ENCODE peak calls at places on chromosomes 5 and 9, in seven cellular contexts. One of them, this sample, is unnamed.

GRCh38 chr9:22683393-22684075 is 236.9 kb downstream of the DMRTA1 start:
- DNase-seq in GM12878: no peak
- DNase-seq in HCT116: no peak
- DNase-seq in SK-N-SH: no peak
- DNase-seq in K562: no peak
- DNase-seq in H1: no peak
- DNase-seq in HepG2: no peak
- DNase-seq in this sample: no peak

GRCh38 chr9:115694014-115694413 is 459.6 kb upstream of the PAPPA start:
- DNase-seq in HCT116: no peak
- DNase-seq in SK-N-SH: no peak
- DNase-seq in H1: no peak
- DNase-seq in HepG2: peak; percentile 11
- DNase-seq in K562: no peak
- DNase-seq in GM12878: no peak
- DNase-seq in this sample: no peak

GRCh38 chr9:93667627-93668026 is 91.2 kb downstream of the PHF2 start:
- DNase-seq in SK-N-SH: no peak
- DNase-seq in HCT116: no peak
- DNase-seq in HepG2: no peak
- DNase-seq in GM12878: no peak
- DNase-seq in H1: no peak
- DNase-seq in K562: no peak
- DNase-seq in this sample: no peak

GRCh38 chr5:96324708-96325107 is 108.3 kb downstream of the PCSK1 start:
- DNase-seq in SK-N-SH: no peak
- DNase-seq in HCT116: peak; percentile 56
- DNase-seq in H1: no peak
- DNase-seq in K562: no peak
- DNase-seq in HepG2: peak; percentile 22
- DNase-seq in GM12878: no peak
- DNase-seq in this sample: peak; percentile 42

GRCh38 chr9:134437417-134438203 is 111.4 kb downstream of the RXRA start:
- DNase-seq in H1: no peak
- DNase-seq in HCT116: no peak
- DNase-seq in K562: no peak
- DNase-seq in GM12878: no peak
- DNase-seq in SK-N-SH: no peak
- DNase-seq in HepG2: no peak
- DNase-seq in this sample: no peak

GRCh38 chr5:126004636-126005035 is 418.6 kb upstream of the GRAMD2B start:
- DNase-seq in GM12878: no peak
- DNase-seq in H1: no peak
- DNase-seq in HepG2: no peak
- DNase-seq in HCT116: no peak
- DNase-seq in SK-N-SH: no peak
- DNase-seq in K562: no peak
- DNase-seq in this sample: no peak

GRCh38 chr5:96079075-96079474 is 117.4 kb upstream of the ELL2 start:
- DNase-seq in GM12878: no peak
- DNase-seq in HepG2: peak; percentile 35
- DNase-seq in H1: no peak
- DNase-seq in HCT116: peak; percentile 83
- DNase-seq in SK-N-SH: no peak
- DNase-seq in K562: no peak
- DNase-seq in this sample: no peak

GRCh38 chr9:24090566-24090965 is 264.5 kb upstream of the ELAVL2 start:
- DNase-seq in SK-N-SH: no peak
- DNase-seq in HCT116: no peak
- DNase-seq in HepG2: no peak
- DNase-seq in GM12878: no peak
- DNase-seq in H1: no peak
- DNase-seq in K562: no peak
- DNase-seq in this sample: peak; percentile 58

GRCh38 chr9:87107072-87107471 is 159.8 kb upstream of the GAS1 start:
- DNase-seq in HCT116: no peak
- DNase-seq in HepG2: no peak
- DNase-seq in H1: peak; percentile 23
- DNase-seq in GM12878: no peak
- DNase-seq in K562: no peak
- DNase-seq in SK-N-SH: no peak
- DNase-seq in this sample: peak; percentile 10
- TF ChIP-seq JUND in HCT116: no peak
- TF ChIP-seq JUND in HepG2: no peak
- TF ChIP-seq JUND in H1: no peak
- TF ChIP-seq JUND in GM12878: no peak
- TF ChIP-seq JUND in K562: no peak
- TF ChIP-seq JUND in SK-N-SH: peak; percentile 44
- TF ChIP-seq JUND in this sample: no peak

DNA sequence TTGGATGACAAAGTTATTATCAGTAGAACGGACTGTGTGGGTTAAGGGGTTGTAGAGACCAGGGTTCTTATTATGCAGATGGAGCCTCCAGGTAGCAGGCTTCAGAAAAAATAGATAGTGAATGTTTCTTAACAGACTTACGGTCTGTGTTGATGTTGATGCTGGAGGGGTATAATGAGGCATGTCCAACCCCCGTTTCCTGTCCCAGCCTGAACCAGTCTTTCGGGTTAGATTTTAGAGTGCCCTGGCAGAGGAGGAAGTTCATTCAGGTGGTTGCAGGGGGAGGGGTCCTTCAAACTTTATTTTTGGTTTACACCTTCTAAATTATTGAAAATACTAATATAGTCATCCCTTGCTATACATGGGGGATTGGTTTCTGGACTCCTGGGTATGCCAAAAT is 9.7 kb upstream of the SEMA4D start:
- DNase-seq in H1: no peak
- DNase-seq in HCT116: no peak
- DNase-seq in GM12878: no peak
- DNase-seq in K562: no peak
- DNase-seq in SK-N-SH: no peak
- DNase-seq in HepG2: no peak
- DNase-seq in this sample: no peak
- TF ChIP-seq JUND in H1: no peak
- TF ChIP-seq JUND in HCT116: no peak
- TF ChIP-seq JUND in GM12878: no peak
- TF ChIP-seq JUND in K562: no peak
- TF ChIP-seq JUND in SK-N-SH: no peak
- TF ChIP-seq JUND in HepG2: no peak
- TF ChIP-seq JUND in this sample: no peak

GRCh38 chr9:105307731-105308130 is 63.3 kb downstream of the SLC44A1 start:
- DNase-seq in HepG2: no peak
- DNase-seq in HCT116: no peak
- DNase-seq in SK-N-SH: no peak
- DNase-seq in H1: no peak
- DNase-seq in GM12878: no peak
- DNase-seq in K562: no peak
- DNase-seq in this sample: no peak
- TF ChIP-seq JUND in HepG2: no peak
- TF ChIP-seq JUND in HCT116: no peak
- TF ChIP-seq JUND in SK-N-SH: no peak
- TF ChIP-seq JUND in H1: no peak
- TF ChIP-seq JUND in GM12878: no peak
- TF ChIP-seq JUND in K562: no peak
- TF ChIP-seq JUND in this sample: no peak

DNA sequence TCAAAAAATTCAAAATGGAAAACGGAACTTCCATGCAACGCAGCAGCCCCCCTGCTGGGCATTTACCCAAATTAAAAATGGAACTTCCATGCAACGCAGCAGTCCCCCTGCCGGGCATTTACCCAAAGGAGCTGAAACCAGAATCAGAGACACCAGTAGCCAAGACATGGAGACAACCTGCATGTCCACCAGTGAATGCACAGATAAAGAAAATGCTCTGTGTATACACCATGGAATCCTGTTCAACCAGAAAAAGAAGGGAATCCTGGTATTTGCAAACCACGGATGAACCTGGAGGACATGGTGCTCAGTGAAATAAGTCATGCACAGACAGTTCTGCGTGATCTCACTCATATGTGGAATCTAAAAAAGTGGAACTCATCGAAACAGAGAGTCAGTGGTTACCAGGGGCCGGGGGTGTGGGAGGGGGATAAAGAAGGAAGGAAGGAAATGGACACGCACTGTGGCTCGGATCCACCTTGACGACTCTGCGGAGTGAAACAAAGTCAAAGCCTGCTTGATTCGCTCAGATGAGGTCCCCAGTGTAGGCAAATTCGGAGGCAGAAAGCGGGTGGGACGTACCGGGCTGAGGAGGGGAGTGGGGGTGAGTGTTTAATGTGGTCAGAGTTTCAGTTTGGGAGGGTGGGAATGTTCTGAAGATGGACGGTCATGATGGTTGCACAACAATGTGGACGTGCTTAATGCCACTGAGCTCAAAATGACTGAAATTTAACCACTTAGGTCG is 40.2 kb upstream of the EXOC3 start:
- DNase-seq in HCT116: no peak
- DNase-seq in HepG2: no peak
- DNase-seq in GM12878: peak; percentile 91
- DNase-seq in SK-N-SH: no peak
- DNase-seq in K562: no peak
- DNase-seq in H1: no peak
- DNase-seq in this sample: no peak
- TF ChIP-seq JUND in HCT116: no peak
- TF ChIP-seq JUND in HepG2: no peak
- TF ChIP-seq JUND in GM12878: peak; percentile 26
- TF ChIP-seq JUND in SK-N-SH: no peak
- TF ChIP-seq JUND in K562: no peak
- TF ChIP-seq JUND in H1: no peak
- TF ChIP-seq JUND in this sample: no peak

DNA sequence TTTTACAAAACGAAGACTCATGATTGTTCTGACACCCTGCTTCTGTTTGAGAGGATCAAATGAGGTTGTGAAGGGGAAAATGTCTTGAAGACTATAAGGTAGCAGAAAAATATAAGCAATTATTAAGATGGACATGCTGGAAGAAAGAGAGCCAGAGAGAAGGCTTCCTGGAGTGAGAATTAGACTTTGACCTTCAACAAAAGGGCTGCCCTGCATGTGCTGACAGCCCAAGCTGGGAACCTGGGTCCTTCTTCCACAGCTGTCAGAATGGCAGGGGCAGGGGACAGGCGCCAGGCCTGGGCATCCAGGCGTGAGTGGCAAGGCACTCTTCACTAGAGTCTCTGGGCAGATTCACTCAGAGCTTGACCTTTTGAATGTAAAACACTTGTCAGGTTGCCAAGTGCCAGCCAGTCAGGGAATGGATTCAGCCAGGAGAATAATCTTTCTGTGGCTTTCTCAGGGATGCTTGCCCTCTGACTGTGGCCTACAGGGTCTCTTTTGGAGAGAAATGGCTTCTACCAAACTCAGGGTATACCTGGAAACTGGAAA is 119.1 kb upstream of the CLINT1 start:
- DNase-seq in HepG2: no peak
- DNase-seq in HCT116: no peak
- DNase-seq in GM12878: no peak
- DNase-seq in H1: no peak
- DNase-seq in SK-N-SH: peak; percentile 47
- DNase-seq in K562: no peak
- DNase-seq in this sample: no peak
- TF ChIP-seq JUND in HepG2: no peak
- TF ChIP-seq JUND in HCT116: no peak
- TF ChIP-seq JUND in GM12878: no peak
- TF ChIP-seq JUND in H1: no peak
- TF ChIP-seq JUND in SK-N-SH: no peak
- TF ChIP-seq JUND in K562: no peak
- TF ChIP-seq JUND in this sample: no peak

DNA sequence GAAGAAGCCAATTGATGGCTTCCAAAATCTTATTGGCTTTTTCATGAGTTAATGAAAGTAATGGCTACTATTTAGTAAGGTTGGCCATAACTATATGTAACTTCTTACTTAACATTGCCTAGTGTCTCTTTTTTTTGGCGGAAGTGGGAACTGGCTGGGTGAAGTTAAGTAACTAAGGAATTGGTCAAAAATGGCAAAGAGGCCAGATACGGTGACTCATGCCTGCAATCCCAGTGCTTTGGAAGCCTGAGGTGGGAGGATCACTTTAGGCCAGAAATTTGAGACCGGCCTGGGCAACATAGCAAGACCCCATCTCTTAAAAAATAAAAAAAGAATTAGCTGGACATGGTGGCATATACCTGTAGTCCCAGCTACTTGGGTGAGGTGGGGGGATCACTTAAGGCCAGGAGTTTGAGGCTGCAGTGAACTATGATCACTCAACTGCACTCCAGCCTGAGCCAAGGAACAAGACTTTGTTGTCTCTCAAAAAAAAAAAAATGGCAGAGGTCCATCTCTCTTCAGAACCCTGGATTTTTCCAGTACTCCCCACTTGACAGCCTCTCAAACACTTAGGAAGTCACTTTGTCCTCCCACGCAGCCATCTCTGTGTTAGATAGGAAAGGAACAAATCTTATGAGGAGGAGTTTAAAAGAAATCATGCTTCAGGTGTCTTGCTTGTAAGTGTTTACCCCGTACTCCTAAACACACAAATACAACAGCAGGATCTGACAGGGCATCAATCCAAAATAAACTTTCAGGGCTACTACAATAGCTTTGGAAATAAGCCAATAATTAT is 75.7 kb downstream of the TEK start:
- DNase-seq in GM12878: no peak
- DNase-seq in SK-N-SH: no peak
- DNase-seq in K562: no peak
- DNase-seq in HepG2: no peak
- DNase-seq in H1: no peak
- DNase-seq in HCT116: no peak
- DNase-seq in this sample: no peak
- TF ChIP-seq JUND in GM12878: no peak
- TF ChIP-seq JUND in SK-N-SH: peak; percentile 61
- TF ChIP-seq JUND in K562: no peak
- TF ChIP-seq JUND in HepG2: no peak
- TF ChIP-seq JUND in H1: no peak
- TF ChIP-seq JUND in HCT116: peak; percentile 51
- TF ChIP-seq JUND in this sample: no peak

This sample was measured in T47D.